ENCODE peak calls at places on chromosome 4, in eight cellular contexts. T is left lung, X is ascending aorta, K is heart right ventricle, U is upper lobe of left lung, Z is transverse colon, B is upper lobe of right lung, Q is stomach. D is an unnamed sample. For H3K4me1 and H3K36me3, the result is how much of the 10 kb centered on the place peaks cover.

GRCh38 chr4:18398661-18399060 is 377.1 kb upstream of the LCORL start:
- DNase-seq in K (no peak), Z (no peak), U (no peak), B (no peak), T (no peak), Q (no peak), X (no peak), D (no peak)

GRCh38 chr4:158159054-158159717 is 13.6 kb downstream of the GASK1B start:
- DNase-seq in U (no peak), T (no peak), X (no peak), B (no peak), K (no peak), Q (no peak), Z (no peak), D (no peak)

GRCh38 chr4:102787096-102787867 is 26.5 kb upstream of the MANBA start:
- DNase-seq in Z (no peak), X (no peak), K (no peak), Q (no peak), B (no peak), U (no peak), T (no peak), D (no peak)

GRCh38 chr4:14375816-14376215 is 626.5 kb upstream of the CPEB2 start:
- DNase-seq in X (no peak), T (no peak), K (no peak), Z (no peak), U (no peak), B (no peak), Q (no peak), D (no peak)

GRCh38 chr4:4995866-4996265 is 23.4 kb downstream of the CYTL1 start:
- DNase-seq in T (no peak), U (no peak), Q (no peak), B (peak), K (no peak), Z (no peak), X (no peak), D (no peak)

GRCh38 chr4:177405508-177405907 is 36.7 kb downstream of the AGA start:
- DNase-seq in T (no peak), X (no peak), K (no peak), B (no peak), Z (no peak), U (no peak), Q (no peak), D (no peak)

GRCh38 chr4:128757712-128758111 is 51.8 kb upstream of the JADE1 start:
- DNase-seq in T (no peak), U (no peak), B (no peak), X (peak), K (peak), Z (no peak), Q (peak), D (no peak)

GRCh38 chr4:47612116-47613023 is 127.3 kb downstream of the ATP10D start:
- DNase-seq in U (no peak), T (no peak), Z (no peak), X (no peak), B (no peak), Q (no peak), K (no peak), D (no peak)

GRCh38 chr4:29081230-29081955 is 1638.8 kb upstream of the PCDH7 start:
- DNase-seq in K (no peak), T (no peak), X (no peak), B (no peak), U (no peak), Q (no peak), Z (no peak), D (no peak)

GRCh38 chr4:62457356-62457755 is 1257.2 kb downstream of the ADGRL3 start:
- DNase-seq in T (no peak), B (no peak), Z (no peak), U (no peak), Q (no peak), K (no peak), X (no peak), D (no peak)

GRCh38 chr4:108058685-108059440 is 69.2 kb downstream of the HADH start:
- DNase-seq in T (no peak), B (no peak), Z (no peak), X (no peak), Q (no peak), U (no peak), K (no peak), D (no peak)

GRCh38 chr4:24395937-24396336 is 188.4 kb downstream of the DHX15 start:
- DNase-seq in B (no peak), Z (no peak), T (no peak), K (no peak), U (no peak), X (no peak), Q (no peak), D (no peak)

GRCh38 chr4:6773106-6773505 is 9.4 kb upstream of the KIAA0232 start:
- DNase-seq in T (no peak), U (no peak), Q (no peak), Z (no peak), X (no peak), K (no peak), B (no peak), D (peak)

GRCh38 chr4:188455353-188455752 is 316.1 kb downstream of the TRIML1 start:
- DNase-seq in T (no peak), Q (no peak), Z (no peak), X (no peak), K (no peak), U (no peak), B (no peak), D (no peak)

GRCh38 chr4:7831330-7831729 is 108.3 kb downstream of the AFAP1 start:
- DNase-seq in K (no peak), Z (no peak), X (no peak), T (no peak), B (no peak), U (no peak), Q (no peak), D (no peak)

GRCh38 chr4:82017680-82018079 is 356.1 kb downstream of the HNRNPD start:
- DNase-seq in K (no peak), B (no peak), Z (no peak), X (no peak), T (no peak), U (no peak), Q (no peak), D (no peak)

GRCh38 chr4:178306565-178306964 is 864.3 kb upstream of the AGA start:
- DNase-seq in U (no peak), Z (no peak), X (no peak), B (no peak), K (no peak), Q (no peak), T (no peak), D (no peak)

GRCh38 chr4:24055623-24056022 is 165.8 kb upstream of the PPARGC1A start:
- DNase-seq in Z (no peak), B (no peak), U (no peak), K (no peak), X (no peak), T (no peak), Q (peak), D (peak)

GRCh38 chr4:151169223-151169622 is 69.8 kb downstream of the RPS3A start:
- DNase-seq in U (peak), Q (peak), T (peak), Z (peak), B (no peak), K (peak), X (no peak), D (peak)

GRCh38 chr4:25863347-25863784 is 578 bp upstream of the SEL1L3 start:
- DNase-seq in B (peak), T (peak), Z (peak), Q (peak), X (no peak), U (peak), K (peak), D (peak)

GRCh38 chr4:145938618-145939177 is at the start of gene ZNF827:
- DNase-seq in Z (peak), X (peak), B (peak), T (peak), Q (peak), U (peak), K (peak), D (peak)

DNA sequence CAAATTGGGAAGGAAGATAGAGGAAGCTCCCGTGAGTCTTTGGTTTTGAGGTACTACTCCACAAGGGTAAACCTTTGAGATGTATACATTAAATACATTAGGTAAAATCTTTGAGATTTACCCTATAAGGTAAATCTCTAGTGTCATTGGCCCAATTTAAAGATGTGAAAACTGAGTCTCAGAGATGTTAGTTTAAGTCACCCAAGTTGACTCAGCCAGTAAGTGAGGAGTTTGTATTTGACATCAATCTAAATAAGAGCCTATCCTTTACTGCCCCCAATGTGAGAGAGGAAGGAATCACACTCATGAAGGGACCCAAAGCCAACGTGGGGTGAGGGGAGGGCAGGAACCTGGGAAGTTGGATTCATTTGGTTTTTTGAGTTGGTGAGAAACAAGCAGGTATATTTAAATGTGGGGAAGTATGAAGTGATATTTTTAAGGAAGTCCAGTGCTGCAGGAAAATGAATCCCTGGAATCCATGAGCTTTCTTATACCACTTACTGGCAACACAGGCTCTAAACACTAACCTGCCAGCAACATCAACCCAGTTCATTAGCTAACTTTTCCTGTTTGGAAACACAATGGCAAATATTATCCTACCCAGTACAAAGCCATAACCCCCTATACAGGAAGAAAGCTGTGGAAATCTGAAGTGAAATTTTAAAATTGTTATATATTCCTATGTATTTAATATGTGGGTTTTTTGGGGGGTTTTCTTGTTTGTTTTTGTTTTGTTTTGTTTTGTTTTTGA is 55.3 kb downstream of the PALLD start:
- DNase-seq in B (no peak), U (no peak), K (no peak), Z (no peak), T (no peak), Q (no peak), X (no peak), D (no peak)
- TF ChIP-seq CTCF in B (no peak), U (no peak), K (peak), Z (no peak), T (peak), Q (no peak), X (no peak), D (no peak)

GRCh38 chr4:59238212-59238611 is 1961.9 kb upstream of the ADGRL3 start:
- DNase-seq in B (no peak), K (no peak), U (no peak), Z (no peak), Q (no peak), T (no peak), X (no peak), D (peak)

GRCh38 chr4:59243038-59243437 is 1957.1 kb upstream of the ADGRL3 start:
- DNase-seq in K (no peak), Z (no peak), B (no peak), U (no peak), X (no peak), Q (no peak), T (no peak), D (no peak)

GRCh38 chr4:59240030-59240429 is 1960.1 kb upstream of the ADGRL3 start:
- DNase-seq in U (no peak), T (no peak), X (no peak), Z (no peak), Q (no peak), K (no peak), B (no peak), D (no peak)
- H3K4me1 ChIP-seq in U (under half), T (under half), X (under half), Z (under half), Q (under half), K (under half), B (under half), D (under half)

GRCh38 chr4:141019772-141020171 is 113.5 kb downstream of the RNF150 start:
- DNase-seq in B (no peak), Z (no peak), T (no peak), U (no peak), X (no peak), Q (no peak), K (no peak), D (no peak)
- H3K36me3 ChIP-seq in B (under half), Z (under half), T (under half), U (under half), X (under half), Q (under half), K (under half), D (under half)

GRCh38 chr4:141802324-141802723 is 165.9 kb downstream of the IL15 start:
- DNase-seq in U (no peak), Q (no peak), K (no peak), T (no peak), X (no peak), Z (no peak), B (no peak), D (no peak)

GRCh38 chr4:141792164-141792563 is 155.8 kb downstream of the IL15 start:
- DNase-seq in K (no peak), B (no peak), X (no peak), Q (no peak), Z (no peak), U (no peak), T (no peak), D (no peak)

GRCh38 chr4:141801558-141801957 is 165.2 kb downstream of the IL15 start:
- DNase-seq in Z (no peak), Q (no peak), K (no peak), B (no peak), X (no peak), U (no peak), T (no peak), D (no peak)

GRCh38 chr4:141797966-141798365 is 161.6 kb downstream of the IL15 start:
- DNase-seq in U (no peak), K (no peak), Z (no peak), T (no peak), X (no peak), Q (no peak), B (no peak), D (no peak)
- TF ChIP-seq CTCF in U (no peak), K (no peak), Z (no peak), T (no peak), X (no peak), Q (no peak), B (no peak), D (no peak)

DNA sequence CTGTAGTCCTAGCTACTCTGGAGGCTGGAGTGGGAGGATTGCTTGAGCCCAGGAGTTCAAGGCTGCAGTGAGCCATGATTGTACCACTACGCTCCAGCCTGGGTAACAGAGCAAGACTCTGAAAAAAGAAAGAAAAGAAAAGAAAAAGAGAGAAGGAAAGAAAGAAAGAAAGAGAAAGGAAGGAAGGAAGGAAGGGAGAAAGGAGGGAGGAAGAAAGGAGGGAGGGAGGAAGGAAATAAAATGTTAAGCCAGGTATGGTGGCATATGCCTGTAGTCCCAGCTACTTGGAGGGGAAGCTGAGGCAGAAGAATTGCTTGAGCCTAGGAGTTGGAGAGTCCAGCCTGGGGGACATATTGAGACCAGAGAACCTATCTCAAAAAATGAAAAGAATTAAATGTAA is 12.0 kb downstream of the STAP1 start:
- DNase-seq in K (no peak), Z (no peak), B (no peak), X (no peak), U (no peak), Q (no peak), T (no peak), D (no peak)
- H3K4me1 ChIP-seq in K (under half), Z (under half), B (under half), X (under half), U (under half), Q (under half), T (under half), D (under half)

GRCh38 chr4:153501578-153501977 is 35.4 kb downstream of the TMEM131L start:
- DNase-seq in U (no peak), T (no peak), Q (no peak), X (no peak), B (no peak), K (no peak), Z (no peak), D (no peak)
- H3K36me3 ChIP-seq in U (under half), T (under half), Q (under half), X (under half), B (under half), K (under half), Z (under half), D (under half)

GRCh38 chr4:11009281-11009680 is 324.7 kb upstream of the CLNK start:
- DNase-seq in Q (no peak), Z (no peak), U (no peak), K (no peak), X (no peak), B (no peak), T (no peak), D (no peak)

GRCh38 chr4:11004818-11005217 is 320.2 kb upstream of the CLNK start:
- DNase-seq in U (no peak), K (no peak), Z (no peak), X (no peak), B (no peak), Q (no peak), T (no peak), D (no peak)

GRCh38 chr4:11010624-11011023 is 326.1 kb upstream of the CLNK start:
- DNase-seq in Z (no peak), X (no peak), T (no peak), B (no peak), Q (no peak), U (no peak), K (no peak), D (no peak)

GRCh38 chr4:11002961-11003360 is 318.4 kb upstream of the CLNK start:
- DNase-seq in B (no peak), U (no peak), T (no peak), Q (no peak), K (no peak), Z (no peak), X (no peak), D (no peak)

DNA sequence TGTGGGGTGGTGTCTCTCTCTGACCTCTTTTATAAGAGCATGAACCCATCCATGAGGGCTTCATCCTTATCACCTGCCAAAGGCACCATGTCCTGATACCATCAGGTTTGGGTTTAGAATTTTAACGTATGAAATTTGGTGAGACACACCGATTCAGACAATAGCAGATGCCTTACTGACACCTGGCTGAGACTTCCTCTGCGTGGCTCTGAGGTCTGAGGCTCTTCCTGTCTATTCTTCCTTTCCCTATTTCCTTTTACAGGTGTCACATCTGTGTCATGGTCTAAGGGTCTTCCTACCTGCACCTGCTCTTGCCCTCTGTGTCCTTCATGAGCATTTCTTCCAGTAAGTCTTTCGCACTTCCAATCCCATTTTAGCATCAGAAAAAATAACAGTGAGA is 320.8 kb upstream of the CLNK start:
- DNase-seq in U (no peak), B (no peak), Z (no peak), X (no peak), Q (no peak), K (no peak), T (no peak), D (no peak)
- TF ChIP-seq CTCF in U (no peak), B (no peak), Z (no peak), X (no peak), Q (no peak), K (no peak), T (no peak), D (no peak)

DNA sequence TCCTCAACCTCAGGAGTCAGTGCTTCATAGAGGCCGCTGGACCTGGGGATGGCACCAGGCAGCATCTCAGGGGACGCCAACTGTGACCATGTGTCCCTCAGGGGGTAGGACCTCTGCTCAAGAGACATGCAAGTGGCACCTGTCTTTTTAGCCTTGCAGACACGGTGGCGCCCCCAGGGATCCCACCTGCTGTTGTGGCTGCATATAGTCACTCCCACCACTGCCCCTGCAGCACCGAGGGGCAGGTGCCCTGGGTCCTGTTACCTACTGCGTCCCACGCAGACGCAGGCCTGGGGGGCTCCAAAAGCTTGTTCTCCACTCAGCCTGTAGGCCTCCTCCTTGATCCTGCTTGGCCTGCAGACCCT is 2.5 kb downstream of the MYL5 start:
- DNase-seq in B (no peak), U (no peak), X (no peak), K (no peak), T (no peak), Q (no peak), Z (peak), D (peak)
- H3K4me1 ChIP-seq in B (under half), U (under half), X (under half), K (under half), T (under half), Q (half or more), Z (under half), D (under half)

DNA sequence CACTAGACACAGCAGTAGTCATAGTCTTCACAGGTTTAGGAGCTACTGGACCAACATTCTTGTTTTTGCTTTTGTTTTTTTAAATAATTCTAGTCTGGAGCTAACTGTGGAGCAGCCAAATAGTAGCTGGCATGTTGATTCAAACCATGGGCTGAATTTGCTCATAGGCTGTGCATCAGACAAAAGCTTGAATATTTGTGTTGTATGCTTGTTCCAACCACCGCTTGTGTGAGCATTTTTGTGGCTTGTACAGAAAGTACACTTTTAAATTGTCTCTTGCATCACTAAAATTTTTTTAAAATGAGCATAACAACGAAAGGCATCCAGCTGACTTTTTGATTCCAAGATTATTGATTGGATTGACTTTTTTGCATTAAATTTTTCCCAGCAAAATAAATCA is 39.6 kb downstream of the CCNI start:
- DNase-seq in K (no peak), U (no peak), T (no peak), B (no peak), X (no peak), Z (no peak), Q (no peak), D (no peak)
- H3K36me3 ChIP-seq in K (under half), U (under half), T (under half), B (under half), X (under half), Z (under half), Q (half or more), D (under half)